ENCODE peak calls at places on chromosome 1, in seven cellular contexts. D is spleen, I is prostate gland, O is transverse colon, N is endothelial cell of umbilical vein, C is HCT116, K is upper lobe of left lung. G is an unnamed sample.
A peak's percentile ranks its signal among the peaks of the same experiment; 100 is the strongest.

GRCh38 chr1:209965996-209966395 is 28.0 kb downstream of the SYT14 start:
- DNase-seq in D (no peak), I (no peak), O (no peak), N (no peak), C (no peak), K (no peak), G (no peak)

GRCh38 chr1:215599418-215599817 is 32.3 kb downstream of the KCTD3 start:
- DNase-seq in D (no peak), I (no peak), O (no peak), N (no peak), C (no peak), K (no peak), G (no peak)

GRCh38 chr1:30005972-30006619 is 717.3 kb downstream of the MATN1 start:
- DNase-seq in D (no peak), I (no peak), O (no peak), N (no peak), C (peak; percentile 32), K (no peak), G (no peak)

GRCh38 chr1:77504986-77505385 is 177.5 kb downstream of the ZZZ3 start:
- DNase-seq in D (no peak), I (no peak), O (no peak), N (peak; percentile 97), C (no peak), K (no peak), G (no peak)

GRCh38 chr1:245512980-245513578 is 358.3 kb downstream of the KIF26B start:
- DNase-seq in D (no peak), I (no peak), O (no peak), N (no peak), C (no peak), K (no peak), G (no peak)

GRCh38 chr1:22096463-22096862 is 44.0 kb downstream of the CDC42 start:
- DNase-seq in D (no peak), I (no peak), O (no peak), N (no peak), C (no peak), K (no peak), G (no peak)

GRCh38 chr1:168687796-168688195 is 41.2 kb downstream of the DPT start:
- DNase-seq in D (no peak), I (no peak), O (no peak), N (no peak), C (no peak), K (no peak), G (no peak)

GRCh38 chr1:66399888-66400529 is 133.9 kb upstream of the SGIP1 start:
- DNase-seq in D (no peak), I (no peak), O (no peak), N (no peak), C (no peak), K (no peak), G (no peak)

GRCh38 chr1:24374891-24375786 is 38.4 kb downstream of the STPG1 start:
- DNase-seq in D (no peak), I (no peak), O (no peak), N (no peak), C (no peak), K (no peak), G (no peak)

GRCh38 chr1:154742586-154742985 is 127.5 kb downstream of the KCNN3 start:
- DNase-seq in D (no peak), I (no peak), O (no peak), N (no peak), C (no peak), K (no peak), G (no peak)

GRCh38 chr1:226588484-226588883 is 39.9 kb downstream of the STUM start:
- DNase-seq in D (no peak), I (no peak), O (no peak), N (no peak), C (no peak), K (no peak), G (no peak)

GRCh38 chr1:167678838-167679237 is 42.9 kb upstream of the MPZL1 start:
- DNase-seq in D (no peak), I (no peak), O (no peak), N (no peak), C (no peak), K (no peak), G (no peak)

GRCh38 chr1:173300249-173301044 is 93.3 kb upstream of the TNFSF4 start:
- DNase-seq in D (no peak), I (no peak), O (no peak), N (no peak), C (no peak), K (no peak), G (no peak)

GRCh38 chr1:78743626-78744025 is 94.0 kb downstream of the IFI44 start:
- DNase-seq in D (no peak), I (no peak), O (no peak), N (no peak), C (no peak), K (no peak), G (no peak)

GRCh38 chr1:52751589-52752306 is 25.5 kb downstream of the ZYG11B start:
- DNase-seq in D (no peak), I (no peak), O (no peak), N (peak; percentile 85), C (no peak), K (no peak), G (no peak)

GRCh38 chr1:184970691-184971161 is 3.6 kb downstream of the NIBAN1 start:
- DNase-seq in D (no peak), I (no peak), O (no peak), N (no peak), C (no peak), K (no peak), G (no peak)

GRCh38 chr1:175804556-175804955 is 61.2 kb upstream of the TNR start:
- DNase-seq in D (no peak), I (no peak), O (no peak), N (no peak), C (no peak), K (no peak), G (no peak)

GRCh38 chr1:109261578-109261977 is 12.2 kb downstream of the CELSR2 start:
- DNase-seq in D (no peak), I (no peak), O (no peak), N (no peak), C (no peak), K (no peak), G (no peak)

GRCh38 chr1:109262231-109263010 is 13.1 kb downstream of the CELSR2 start:
- DNase-seq in D (no peak), I (no peak), O (no peak), N (no peak), C (no peak), K (no peak), G (no peak)

GRCh38 chr1:109263597-109264378 is 14.4 kb downstream of the CELSR2 start:
- DNase-seq in D (peak; percentile 94), I (peak; percentile 90), O (peak; percentile 82), N (peak; percentile 82), C (peak; percentile 88), K (peak; percentile 96), G (no peak)

GRCh38 chr1:109264379-109264755 is 15.0 kb downstream of the CELSR2 start:
- DNase-seq in D (no peak), I (no peak), O (no peak), N (no peak), C (no peak), K (no peak), G (no peak)

DNA sequence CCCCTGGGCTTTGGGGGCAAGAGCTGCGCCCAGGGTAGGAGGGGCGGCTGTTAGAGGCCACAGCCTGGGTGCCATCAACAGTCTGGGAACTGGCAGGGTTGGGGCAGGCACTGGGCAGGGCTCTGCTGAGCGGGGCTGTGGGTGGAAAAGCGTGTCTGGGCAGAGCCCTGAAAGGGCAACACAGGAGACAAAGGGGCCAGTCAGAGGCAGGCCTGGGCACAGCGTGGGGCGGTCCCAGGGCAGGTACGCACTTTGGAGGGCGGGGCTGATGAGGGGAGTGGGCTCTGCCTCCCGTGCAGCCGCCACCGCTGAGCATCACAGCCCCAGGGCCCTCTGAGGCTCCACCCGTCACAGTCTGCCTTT is 13.9 kb downstream of the CELSR2 start:
- DNase-seq in D (no peak), I (peak; percentile 87), O (no peak), N (no peak), C (no peak), K (peak; percentile 75), G (no peak)
- H3K27ac ChIP-seq in D (no peak overlapping the region), I (peak overlapping the region; percentile 51), O (no peak overlapping the region), N (no peak overlapping the region), C (peak overlapping the region; percentile 2), K (no peak overlapping the region), G (peak overlapping the region; percentile 66)

GRCh38 chr1:49465486-49466185 is 558.1 kb downstream of the AGBL4 start:
- DNase-seq in D (no peak), I (no peak), O (no peak), N (no peak), C (no peak), K (no peak), G (no peak)
- H3K9me3 ChIP-seq in D (no peaks in the 10 kb centered on the region), I (no peaks in the 10 kb centered on the region), O (no peaks in the 10 kb centered on the region), N (peaks cover 6% of the 10 kb centered on the region), C (peaks cover 8% of the 10 kb centered on the region), K (no peaks in the 10 kb centered on the region), G (no peaks in the 10 kb centered on the region)

DNA sequence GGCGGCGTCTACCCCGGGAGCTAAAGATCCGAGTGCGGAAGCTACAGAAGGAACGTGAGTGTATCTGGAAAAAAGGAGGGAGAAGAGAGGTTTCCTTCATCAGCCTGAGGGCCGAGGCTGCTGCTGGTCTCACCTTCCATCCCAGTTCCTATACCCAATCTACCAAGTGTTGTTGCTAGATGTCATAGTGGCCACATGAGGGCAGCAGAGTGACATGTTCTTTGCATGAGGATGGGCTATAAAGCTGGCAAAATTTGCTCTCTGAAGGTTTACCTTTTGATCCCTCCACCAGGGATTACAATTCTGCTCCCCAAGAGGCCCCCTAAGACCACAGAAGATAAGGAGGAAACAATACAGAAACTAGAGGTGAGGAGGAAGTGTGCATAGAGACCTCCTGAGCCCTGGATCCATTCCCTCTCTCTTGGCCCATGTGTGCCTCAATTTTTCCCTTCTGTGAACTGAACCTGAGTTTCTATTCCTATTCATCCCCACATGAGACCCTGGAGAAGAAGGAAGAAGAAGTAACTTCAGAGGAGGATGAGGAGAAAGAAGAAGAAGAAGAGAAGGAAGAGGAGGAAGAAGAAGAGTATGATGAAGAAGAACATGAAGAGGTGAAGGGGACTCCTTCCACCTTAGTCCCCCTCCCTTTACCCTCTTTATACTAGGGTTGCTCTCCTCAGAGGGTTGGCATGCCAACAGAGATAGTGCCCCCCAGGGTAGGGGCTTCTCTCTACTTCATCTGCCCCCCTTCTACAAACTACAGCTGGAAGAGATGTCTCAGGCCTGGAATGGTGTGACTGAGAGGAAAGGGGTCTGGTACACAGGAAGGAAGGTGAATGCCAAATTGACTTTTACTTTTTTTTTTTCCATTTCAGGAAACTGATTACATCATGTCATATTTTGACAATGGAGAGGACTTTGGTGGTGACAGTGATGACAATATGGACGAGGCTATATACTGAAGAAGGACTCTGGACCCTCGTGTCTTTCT is 13.3 kb downstream of the POLR3GL start:
- DNase-seq in D (peak; percentile 88), I (peak; percentile 87), O (peak; percentile 84), N (peak; percentile 78), C (peak; percentile 69), K (no peak), G (no peak)
- TF ChIP-seq POLR2AphosphoS5 in D (peak; percentile 89), I (peak; percentile 90), O (peak; percentile 50), N (no peak), C (no peak), K (peak; percentile 81), G (peak; percentile 79)

DNA sequence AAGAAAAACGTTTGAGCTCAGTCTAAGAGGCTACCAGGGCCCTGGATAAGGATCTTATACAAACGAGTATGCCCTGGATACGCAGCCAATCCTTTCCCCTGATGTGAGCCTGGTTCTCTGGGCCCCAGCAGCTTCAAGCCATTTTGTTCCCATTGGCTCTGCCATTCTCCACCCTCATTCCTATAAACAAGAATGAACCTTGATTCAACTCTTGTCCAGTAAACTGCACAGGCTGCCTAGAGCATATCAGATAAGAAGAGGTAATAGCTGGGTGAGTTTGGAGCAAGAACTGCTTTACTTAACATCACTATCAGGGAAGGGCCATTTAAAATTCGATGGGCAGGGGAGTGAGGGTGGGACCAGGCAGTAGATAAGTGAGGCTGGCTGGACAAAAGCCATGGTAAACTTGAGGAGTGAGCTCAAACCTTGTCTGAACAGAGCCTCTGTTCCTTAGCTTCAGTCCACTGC is 11.3 kb downstream of the BTG2 start:
- DNase-seq in D (no peak), I (peak; percentile 96), O (peak; percentile 73), N (peak; percentile 63), C (no peak), K (no peak), G (no peak)
- H3K27ac ChIP-seq in D (peak overlapping the region; percentile 6), I (peak overlapping the region; percentile 85), O (peak overlapping the region; percentile 76), N (no peak overlapping the region), C (no peak overlapping the region), K (peak overlapping the region; percentile 62), G (peak overlapping the region; percentile 30)

G was measured in vagina.